ENCODE peak calls at places on chromosomes 7 and 10, in four cellular contexts. J, G, A and U are unnamed samples.

GRCh38 chr10:124319926-124320391 is 98.8 kb downstream of the OAT start:
- DNase-seq in J (peak), G (no peak), A (no peak), U (no peak)

GRCh38 chr10:14528450-14528849 is 197.7 kb upstream of the FRMD4A start:
- DNase-seq in G (no peak), A (no peak), J (no peak), U (no peak)

GRCh38 chr7:157477550-157478212 is 140.9 kb downstream of the DNAJB6 start:
- DNase-seq in A (no peak), J (peak), G (no peak), U (no peak)

GRCh38 chr7:115910541-115911164 is 119.9 kb downstream of the TFEC start:
- DNase-seq in G (no peak), A (peak), J (peak), U (no peak)

GRCh38 chr10:132973903-132974241 is 31.5 kb upstream of the CFAP46 start:
- DNase-seq in J (no peak), G (no peak), A (no peak), U (no peak)

GRCh38 chr7:45663167-45663921 is 89.2 kb downstream of the ADCY1 start:
- DNase-seq in J (peak), G (peak), A (peak), U (no peak)

GRCh38 chr7:28815369-28815927 is 142.7 kb downstream of the TRIL start:
- DNase-seq in A (no peak), J (no peak), G (no peak), U (peak)

GRCh38 chr10:88008866-88009470 is 145.5 kb downstream of the PTEN start:
- DNase-seq in A (no peak), J (no peak), G (no peak), U (no peak)

GRCh38 chr7:7524121-7524520 is 11.6 kb downstream of the COL28A1 start:
- DNase-seq in G (no peak), A (no peak), J (no peak), U (no peak)

GRCh38 chr7:26007510-26007909 is 144.5 kb upstream of the NFE2L3 start:
- DNase-seq in J (no peak), A (no peak), G (no peak), U (no peak)

GRCh38 chr7:85178531-85179298 is 8.1 kb downstream of the SEMA3D start:
- DNase-seq in J (no peak), A (no peak), G (no peak), U (no peak)

GRCh38 chr10:100934084-100934659 is 21.4 kb downstream of the SLF2 start:
- DNase-seq in G (no peak), J (peak), A (peak), U (no peak)

GRCh38 chr7:125529237-125529636 is 599.6 kb upstream of the POT1 start:
- DNase-seq in J (no peak), A (no peak), G (no peak), U (no peak)

GRCh38 chr10:44806895-44807294 is 104.2 kb upstream of the TMEM72 start:
- DNase-seq in J (peak), A (no peak), G (no peak), U (no peak)

GRCh38 chr7:140017034-140017433 is 45.7 kb downstream of the PARP12 start:
- DNase-seq in A (no peak), G (no peak), J (no peak), U (no peak)

GRCh38 chr10:132518572-132519381 is 18.8 kb upstream of the INPP5A start:
- DNase-seq in A (no peak), J (no peak), G (no peak), U (peak)

GRCh38 chr7:151637781-151638261 is 118.1 kb upstream of the RHEB start:
- DNase-seq in A (no peak), J (no peak), G (no peak), U (no peak)

GRCh38 chr10:69459101-69459805 is 8.0 kb downstream of the TSPAN15 start:
- DNase-seq in J (no peak), A (no peak), G (no peak), U (no peak)

GRCh38 chr7:18798018-18798906 is 302.7 kb downstream of the HDAC9 start:
- DNase-seq in G (no peak), A (no peak), J (peak), U (no peak)

GRCh38 chr7:48976268-48976667 is 51.9 kb downstream of the CDC14C start:
- DNase-seq in A (no peak), G (no peak), J (no peak), U (no peak)